ENCODE peak calls at places on chromosomes 6 and 20, in nine cellular contexts. E, U, C, Z, F, Y, R, Q and V are unnamed samples.

GRCh38 chr20:51668932-51669331 is 99.3 kb downstream of the ATP9A start:
- DNase-seq in C (no peak), Y (no peak), E (no peak), Z (no peak), R (no peak), F (no peak), U (no peak), Q (no peak), V (no peak)

GRCh38 chr6:32637219-32637880 is at the start of gene HLA-DQA1:
- DNase-seq in U (no peak), C (no peak), R (no peak), E (no peak), Y (no peak), Z (no peak), F (peak; percentile 10), Q (no peak), V (no peak)

GRCh38 chr6:2857580-2858337 is 16.1 kb upstream of the SERPINB1 start:
- DNase-seq in R (no peak), C (peak; percentile 77), E (no peak), F (peak; percentile 72), U (peak; percentile 91), Q (no peak), Y (no peak), Z (peak; percentile 59), V (peak; percentile 88)

GRCh38 chr20:38985603-38986170 is 23.5 kb downstream of the DHX35 start:
- DNase-seq in Z (no peak), R (no peak), E (no peak), F (no peak), Q (no peak), C (no peak), U (no peak), Y (no peak), V (peak; percentile 62)

GRCh38 chr6:131937219-131937618 is 14.0 kb downstream of the CCN2 start:
- DNase-seq in E (no peak), R (no peak), Q (no peak), Z (no peak), F (no peak), U (no peak), C (no peak), Y (no peak), V (no peak)

GRCh38 chr6:114354482-114354881 is 11.7 kb upstream of the HS3ST5 start:
- DNase-seq in C (no peak), R (no peak), E (no peak), Y (no peak), U (no peak), F (no peak), Q (no peak), Z (no peak), V (no peak)

GRCh38 chr20:60584221-60584620 is 626.0 kb downstream of the CDH26 start:
- DNase-seq in E (no peak), Q (no peak), C (no peak), Y (no peak), F (no peak), Z (no peak), R (no peak), U (no peak), V (no peak)

GRCh38 chr6:2733324-2733723 is 17.4 kb downstream of the MYLK4 start:
- DNase-seq in E (peak; percentile 61), C (peak; percentile 72), F (peak; percentile 2), R (no peak), Z (no peak), Q (peak; percentile 39), Y (no peak), U (no peak), V (no peak)

GRCh38 chr6:167766986-167767714 is 59.6 kb upstream of the AFDN start:
- DNase-seq in Y (peak; percentile 71), E (no peak), Q (no peak), R (no peak), Z (no peak), C (no peak), F (no peak), U (no peak), V (no peak)

GRCh38 chr20:2706688-2707352 is 14.2 kb downstream of the EBF4 start:
- DNase-seq in U (no peak), Y (no peak), C (no peak), Z (no peak), F (no peak), R (no peak), E (peak; percentile 11), Q (no peak), V (no peak)

GRCh38 chr6:144353871-144354314 is 68.8 kb downstream of the UTRN start:
- DNase-seq in Z (no peak), Y (no peak), F (peak; percentile 70), R (no peak), U (no peak), E (no peak), C (no peak), Q (no peak), V (no peak)

GRCh38 chr6:106825156-106825555 is 149.4 kb downstream of the CD24 start:
- DNase-seq in R (no peak), Q (no peak), E (no peak), Y (no peak), C (no peak), F (no peak), Z (no peak), U (no peak), V (no peak)

GRCh38 chr6:6863957-6864639 is 243.7 kb upstream of the RREB1 start:
- DNase-seq in C (no peak), Y (no peak), Q (no peak), U (no peak), R (no peak), Z (no peak), F (no peak), E (no peak), V (no peak)
- H3K27ac ChIP-seq in C (no peak overlapping the region), Y (no peak overlapping the region), Q (no peak overlapping the region), U (no peak overlapping the region), R (no peak overlapping the region), Z (no peak overlapping the region), F (no peak overlapping the region), E (no peak overlapping the region), V (no peak overlapping the region)

GRCh38 chr20:46210672-46211330 is 92.7 kb downstream of the CD40 start:
- DNase-seq in Y (no peak), F (no peak), Q (no peak), R (no peak), U (no peak), C (no peak), Z (no peak), E (no peak), V (no peak)

GRCh38 chr20:46212252-46212651 is 94.1 kb downstream of the CD40 start:
- DNase-seq in Z (no peak), U (no peak), Q (no peak), E (no peak), F (no peak), Y (no peak), R (no peak), C (no peak), V (no peak)

GRCh38 chr20:46209930-46210671 is 92.0 kb downstream of the CD40 start:
- DNase-seq in Z (no peak), Y (no peak), C (no peak), F (no peak), Q (no peak), E (no peak), R (no peak), U (peak; percentile 69), V (no peak)

GRCh38 chr20:46212876-46213275 is 94.8 kb downstream of the CD40 start:
- DNase-seq in R (no peak), Q (no peak), C (no peak), U (no peak), E (no peak), Y (no peak), F (no peak), Z (no peak), V (no peak)

DNA sequence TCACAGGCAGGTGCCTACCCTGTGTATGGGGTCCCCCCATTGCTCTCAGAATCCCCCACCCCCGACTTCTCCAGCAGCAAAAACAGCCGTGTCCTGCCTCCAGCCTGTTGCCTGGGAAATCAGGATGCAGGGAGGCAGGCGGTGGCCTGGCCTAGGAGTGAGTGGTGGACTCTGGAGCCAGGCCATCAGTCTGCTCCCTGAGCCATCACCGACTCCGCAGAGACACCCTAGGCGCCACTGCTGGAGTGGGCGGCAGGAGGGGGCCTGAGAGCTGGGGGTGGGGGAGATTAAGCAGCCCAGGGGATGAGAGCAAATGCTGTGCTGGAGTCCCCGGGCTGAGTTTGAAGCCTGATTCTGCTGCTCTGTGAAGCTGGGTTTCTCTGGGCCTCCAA is 93.2 kb downstream of the CD40 start:
- DNase-seq in F (no peak), E (no peak), Y (no peak), Q (no peak), Z (no peak), R (no peak), U (no peak), C (no peak), V (no peak)
- H3K27ac ChIP-seq in F (no peak overlapping the region), E (no peak overlapping the region), Y (no peak overlapping the region), Q (no peak overlapping the region), Z (no peak overlapping the region), R (no peak overlapping the region), U (no peak overlapping the region), C (no peak overlapping the region), V (no peak overlapping the region)

GRCh38 chr6:34618430-34619182 is 62.5 kb upstream of the SPDEF start:
- DNase-seq in E (no peak), C (no peak), Q (no peak), R (no peak), Z (no peak), F (no peak), U (no peak), Y (no peak), V (no peak)
- H3K27ac ChIP-seq in E (no peak overlapping the region), C (no peak overlapping the region), Q (no peak overlapping the region), R (no peak overlapping the region), Z (no peak overlapping the region), F (no peak overlapping the region), U (no peak overlapping the region), Y (no peak overlapping the region), V (no peak overlapping the region)

DNA sequence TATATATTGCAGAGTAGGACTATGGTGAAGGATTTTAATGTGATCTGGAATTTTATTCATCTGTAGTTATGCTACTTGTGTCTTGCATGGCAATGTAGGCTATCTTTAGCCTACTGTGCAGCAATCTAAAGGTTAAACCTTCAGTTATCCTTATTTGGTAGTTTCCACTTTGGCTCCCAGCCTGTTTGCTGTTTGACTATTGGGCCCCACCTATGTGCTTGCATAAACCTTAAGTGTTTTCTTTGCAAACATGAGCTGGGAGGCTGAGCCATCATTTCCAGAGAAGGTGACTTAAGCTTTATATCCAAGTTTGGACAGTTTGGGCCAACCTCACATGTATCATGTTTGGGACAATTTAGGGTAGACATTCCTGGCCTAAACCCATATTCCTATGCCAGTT is 537.5 kb downstream of the BTBD3 start:
- DNase-seq in Q (no peak), F (no peak), R (no peak), Y (no peak), Z (no peak), U (no peak), E (no peak), C (no peak), V (no peak)
- H3K27ac ChIP-seq in Q (no peak overlapping the region), F (no peak overlapping the region), R (no peak overlapping the region), Y (no peak overlapping the region), Z (no peak overlapping the region), U (no peak overlapping the region), E (no peak overlapping the region), C (no peak overlapping the region), V (no peak overlapping the region)

GRCh38 chr6:165986647-165987482 is 180.8 kb downstream of the TBXT start:
- DNase-seq in R (no peak), C (no peak), Z (no peak), E (no peak), Y (no peak), U (peak; percentile 66), F (no peak), Q (no peak), V (no peak)
- H3K27ac ChIP-seq in R (no peak overlapping the region), C (peak overlapping the region; percentile 78), Z (no peak overlapping the region), E (no peak overlapping the region), Y (no peak overlapping the region), U (no peak overlapping the region), F (no peak overlapping the region), Q (peak overlapping the region; percentile 67), V (no peak overlapping the region)